ENCODE peak calls at places on chromosome 11, in four cellular contexts. One of them, this sample, is unnamed.

GRCh38 chr11:117143390-117143789 is 697 bp upstream of the PAFAH1B2 start:
- DNase-seq in HCT116: no peak
- DNase-seq in K562: peak
- DNase-seq in GM23338: peak
- DNase-seq in this sample: peak

GRCh38 chr11:1351278-1351937 is 38.3 kb upstream of the BRSK2 start:
- DNase-seq in HCT116: peak
- DNase-seq in K562: peak
- DNase-seq in GM23338: peak
- DNase-seq in this sample: peak

GRCh38 chr11:129625930-129626329 is 189.7 kb upstream of the TMEM45B start:
- DNase-seq in HCT116: no peak
- DNase-seq in K562: no peak
- DNase-seq in GM23338: no peak
- DNase-seq in this sample: no peak

GRCh38 chr11:119519796-119520195 is 96.8 kb upstream of the THY1 start:
- DNase-seq in HCT116: no peak
- DNase-seq in K562: no peak
- DNase-seq in GM23338: no peak
- DNase-seq in this sample: no peak

GRCh38 chr11:12377106-12377823 is at the start of gene PARVA:
- DNase-seq in HCT116: peak
- DNase-seq in K562: no peak
- DNase-seq in GM23338: peak
- DNase-seq in this sample: no peak

GRCh38 chr11:94031625-94032024 is 10.5 kb downstream of the HEPHL1 start:
- DNase-seq in HCT116: no peak
- DNase-seq in K562: no peak
- DNase-seq in GM23338: no peak
- DNase-seq in this sample: no peak

GRCh38 chr11:125166903-125167291 is 2.3 kb downstream of the PKNOX2 start:
- DNase-seq in HCT116: no peak
- DNase-seq in K562: no peak
- DNase-seq in GM23338: no peak
- DNase-seq in this sample: no peak

GRCh38 chr11:73956876-73957653 is 6.2 kb downstream of the DNAJB13 start:
- DNase-seq in HCT116: no peak
- DNase-seq in K562: no peak
- DNase-seq in GM23338: no peak
- DNase-seq in this sample: no peak

GRCh38 chr11:130916238-130916855 is at the start of gene SNX19:
- DNase-seq in HCT116: peak
- DNase-seq in K562: peak
- DNase-seq in GM23338: peak
- DNase-seq in this sample: peak
- TF ChIP-seq REST in HCT116: no peak
- TF ChIP-seq REST in K562: peak
- TF ChIP-seq REST in GM23338: no peak
- TF ChIP-seq REST in this sample: peak

GRCh38 chr11:86940122-86940777 is 14.9 kb downstream of the FZD4 start:
- DNase-seq in HCT116: no peak
- DNase-seq in K562: peak
- DNase-seq in GM23338: peak
- DNase-seq in this sample: no peak
- TF ChIP-seq POLR2AphosphoS5 in HCT116: no peak
- TF ChIP-seq POLR2AphosphoS5 in K562: no peak
- TF ChIP-seq POLR2AphosphoS5 in GM23338: no peak
- TF ChIP-seq POLR2AphosphoS5 in this sample: no peak

DNA sequence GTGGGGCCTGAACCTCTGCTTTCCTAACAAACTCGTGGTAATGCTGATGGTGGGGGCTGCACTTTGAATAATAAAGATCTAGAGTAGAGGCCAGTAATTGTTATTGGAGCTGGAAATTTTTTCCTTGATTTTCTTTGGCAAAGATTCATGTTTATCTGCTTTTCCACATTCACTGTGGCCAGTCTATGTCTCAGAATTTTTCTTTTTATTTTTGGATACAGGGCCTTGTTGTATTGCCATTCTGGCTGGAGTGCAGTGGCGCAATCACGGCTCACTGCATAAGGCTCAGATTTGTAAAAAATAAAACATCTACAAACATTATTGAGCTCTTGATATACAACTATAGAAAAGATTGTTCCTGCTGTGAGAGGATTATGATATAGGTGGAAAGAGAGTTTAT is 1.6 kb downstream of the TMEM135 start:
- DNase-seq in HCT116: no peak
- DNase-seq in K562: no peak
- DNase-seq in GM23338: no peak
- DNase-seq in this sample: no peak
- H3K27ac ChIP-seq in HCT116: no peak
- H3K27ac ChIP-seq in K562: no peak
- H3K27ac ChIP-seq in GM23338: no peak
- H3K27ac ChIP-seq in this sample: peak

GRCh38 chr11:30120045-30120589 is 103.3 kb upstream of the KCNA4 start:
- DNase-seq in HCT116: no peak
- DNase-seq in K562: no peak
- DNase-seq in GM23338: no peak
- DNase-seq in this sample: no peak
- TF ChIP-seq REST in HCT116: no peak
- TF ChIP-seq REST in K562: no peak
- TF ChIP-seq REST in GM23338: no peak
- TF ChIP-seq REST in this sample: no peak

GRCh38 chr11:46121328-46121723 is at the start of gene PHF21A:
- DNase-seq in HCT116: peak
- DNase-seq in K562: peak
- DNase-seq in GM23338: peak
- DNase-seq in this sample: no peak
- TF ChIP-seq POLR2AphosphoS5 in HCT116: peak
- TF ChIP-seq POLR2AphosphoS5 in K562: peak
- TF ChIP-seq POLR2AphosphoS5 in GM23338: peak
- TF ChIP-seq POLR2AphosphoS5 in this sample: no peak

GRCh38 chr11:10436733-10437132 is 18.3 kb upstream of the AMPD3 start:
- DNase-seq in HCT116: no peak
- DNase-seq in K562: no peak
- DNase-seq in GM23338: no peak
- DNase-seq in this sample: no peak
- H3K27ac ChIP-seq in HCT116: no peak
- H3K27ac ChIP-seq in K562: no peak
- H3K27ac ChIP-seq in GM23338: no peak
- H3K27ac ChIP-seq in this sample: no peak

This sample was measured in Panc1.